ENCODE peak calls at places on chromosomes 2 and 18, in nine cellular contexts. One of them, this sample, is unnamed.

GRCh38 chr2:9675369-9676351 is 44.9 kb upstream of the YWHAQ start:
- DNase-seq in brain microvascular endothelial cell: peak
- DNase-seq in cardiac fibroblast: peak
- DNase-seq in GM03348: peak
- DNase-seq in NCI-H2081 treated with DMSO at 0.1 percent for 48 hours: no peak
- DNase-seq in LoVo: peak
- DNase-seq in fibroblast of mammary gland: peak
- DNase-seq in B cell: no peak
- DNase-seq in EL: peak
- DNase-seq in this sample: peak

GRCh38 chr2:68387408-68388350 is 22.6 kb downstream of the PLEK start:
- DNase-seq in brain microvascular endothelial cell: no peak
- DNase-seq in cardiac fibroblast: no peak
- DNase-seq in GM03348: no peak
- DNase-seq in NCI-H2081 treated with DMSO at 0.1 percent for 48 hours: no peak
- DNase-seq in LoVo: no peak
- DNase-seq in fibroblast of mammary gland: no peak
- DNase-seq in B cell: peak
- DNase-seq in EL: no peak
- DNase-seq in this sample: no peak

GRCh38 chr2:172285010-172285621 is 142.3 kb upstream of the ITGA6 start:
- DNase-seq in brain microvascular endothelial cell: peak
- DNase-seq in cardiac fibroblast: peak
- DNase-seq in GM03348: peak
- DNase-seq in NCI-H2081 treated with DMSO at 0.1 percent for 48 hours: no peak
- DNase-seq in LoVo: no peak
- DNase-seq in fibroblast of mammary gland: peak
- DNase-seq in B cell: no peak
- DNase-seq in EL: peak
- DNase-seq in this sample: peak

GRCh38 chr2:160609346-160609745 is 115.7 kb upstream of the RBMS1 start:
- DNase-seq in brain microvascular endothelial cell: no peak
- DNase-seq in cardiac fibroblast: no peak
- DNase-seq in GM03348: no peak
- DNase-seq in NCI-H2081 treated with DMSO at 0.1 percent for 48 hours: no peak
- DNase-seq in LoVo: no peak
- DNase-seq in fibroblast of mammary gland: peak
- DNase-seq in B cell: no peak
- DNase-seq in EL: no peak
- DNase-seq in this sample: peak

GRCh38 chr18:79640064-79640672 is 39.4 kb upstream of the CTDP1 start:
- DNase-seq in brain microvascular endothelial cell: no peak
- DNase-seq in cardiac fibroblast: no peak
- DNase-seq in GM03348: no peak
- DNase-seq in NCI-H2081 treated with DMSO at 0.1 percent for 48 hours: no peak
- DNase-seq in LoVo: no peak
- DNase-seq in fibroblast of mammary gland: no peak
- DNase-seq in B cell: peak
- DNase-seq in EL: no peak
- DNase-seq in this sample: no peak

GRCh38 chr2:231965118-231965517 is 3.6 kb downstream of the DIS3L2 start:
- DNase-seq in brain microvascular endothelial cell: no peak
- DNase-seq in cardiac fibroblast: no peak
- DNase-seq in GM03348: no peak
- DNase-seq in NCI-H2081 treated with DMSO at 0.1 percent for 48 hours: no peak
- DNase-seq in LoVo: no peak
- DNase-seq in fibroblast of mammary gland: no peak
- DNase-seq in B cell: no peak
- DNase-seq in EL: no peak
- DNase-seq in this sample: no peak

GRCh38 chr2:236691799-236692167 is 122.2 kb downstream of the ACKR3 start:
- DNase-seq in brain microvascular endothelial cell: no peak
- DNase-seq in cardiac fibroblast: no peak
- DNase-seq in GM03348: no peak
- DNase-seq in NCI-H2081 treated with DMSO at 0.1 percent for 48 hours: no peak
- DNase-seq in LoVo: no peak
- DNase-seq in fibroblast of mammary gland: no peak
- DNase-seq in B cell: no peak
- DNase-seq in EL: peak
- DNase-seq in this sample: no peak

GRCh38 chr2:116810071-116810470 is 1004.4 kb upstream of the DDX18 start:
- DNase-seq in brain microvascular endothelial cell: peak
- DNase-seq in cardiac fibroblast: peak
- DNase-seq in GM03348: no peak
- DNase-seq in NCI-H2081 treated with DMSO at 0.1 percent for 48 hours: no peak
- DNase-seq in LoVo: no peak
- DNase-seq in fibroblast of mammary gland: no peak
- DNase-seq in B cell: no peak
- DNase-seq in EL: no peak
- DNase-seq in this sample: no peak

GRCh38 chr2:73925853-73926492 is 707 bp upstream of the DGUOK start:
- DNase-seq in brain microvascular endothelial cell: no peak
- DNase-seq in cardiac fibroblast: no peak
- DNase-seq in GM03348: no peak
- DNase-seq in NCI-H2081 treated with DMSO at 0.1 percent for 48 hours: no peak
- DNase-seq in LoVo: peak
- DNase-seq in fibroblast of mammary gland: no peak
- DNase-seq in B cell: no peak
- DNase-seq in EL: no peak
- DNase-seq in this sample: no peak

GRCh38 chr2:203869610-203870042 is 2.1 kb downstream of the CTLA4 start:
- DNase-seq in brain microvascular endothelial cell: no peak
- DNase-seq in cardiac fibroblast: no peak
- DNase-seq in GM03348: no peak
- DNase-seq in NCI-H2081 treated with DMSO at 0.1 percent for 48 hours: no peak
- DNase-seq in LoVo: no peak
- DNase-seq in fibroblast of mammary gland: no peak
- DNase-seq in B cell: no peak
- DNase-seq in EL: no peak
- DNase-seq in this sample: no peak

GRCh38 chr18:13831864-13832508 is 8.0 kb downstream of the MC5R start:
- DNase-seq in brain microvascular endothelial cell: no peak
- DNase-seq in cardiac fibroblast: no peak
- DNase-seq in GM03348: no peak
- DNase-seq in NCI-H2081 treated with DMSO at 0.1 percent for 48 hours: no peak
- DNase-seq in LoVo: no peak
- DNase-seq in fibroblast of mammary gland: peak
- DNase-seq in B cell: no peak
- DNase-seq in EL: no peak
- DNase-seq in this sample: no peak

GRCh38 chr2:27154990-27155615 is 6.3 kb downstream of the TCF23 start:
- DNase-seq in brain microvascular endothelial cell: no peak
- DNase-seq in cardiac fibroblast: no peak
- DNase-seq in GM03348: no peak
- DNase-seq in NCI-H2081 treated with DMSO at 0.1 percent for 48 hours: no peak
- DNase-seq in LoVo: no peak
- DNase-seq in fibroblast of mammary gland: no peak
- DNase-seq in B cell: peak
- DNase-seq in EL: no peak
- DNase-seq in this sample: no peak

GRCh38 chr2:145044506-145044905 is 524.6 kb upstream of the ZEB2 start:
- DNase-seq in brain microvascular endothelial cell: no peak
- DNase-seq in cardiac fibroblast: no peak
- DNase-seq in GM03348: no peak
- DNase-seq in NCI-H2081 treated with DMSO at 0.1 percent for 48 hours: no peak
- DNase-seq in LoVo: no peak
- DNase-seq in fibroblast of mammary gland: no peak
- DNase-seq in B cell: no peak
- DNase-seq in EL: no peak
- DNase-seq in this sample: no peak

GRCh38 chr18:29892960-29893558 is 1149.5 kb downstream of the DSC3 start:
- DNase-seq in brain microvascular endothelial cell: no peak
- DNase-seq in cardiac fibroblast: peak
- DNase-seq in GM03348: peak
- DNase-seq in NCI-H2081 treated with DMSO at 0.1 percent for 48 hours: no peak
- DNase-seq in LoVo: peak
- DNase-seq in fibroblast of mammary gland: peak
- DNase-seq in B cell: no peak
- DNase-seq in EL: no peak
- DNase-seq in this sample: peak

GRCh38 chr2:168821577-168821976 is 19.1 kb downstream of the NOSTRIN start:
- DNase-seq in brain microvascular endothelial cell: no peak
- DNase-seq in cardiac fibroblast: no peak
- DNase-seq in GM03348: no peak
- DNase-seq in NCI-H2081 treated with DMSO at 0.1 percent for 48 hours: no peak
- DNase-seq in LoVo: no peak
- DNase-seq in fibroblast of mammary gland: no peak
- DNase-seq in B cell: no peak
- DNase-seq in EL: no peak
- DNase-seq in this sample: no peak

GRCh38 chr18:54983041-54983686 is 23.9 kb upstream of the CCDC68 start:
- DNase-seq in brain microvascular endothelial cell: peak
- DNase-seq in cardiac fibroblast: peak
- DNase-seq in GM03348: peak
- DNase-seq in NCI-H2081 treated with DMSO at 0.1 percent for 48 hours: peak
- DNase-seq in LoVo: peak
- DNase-seq in fibroblast of mammary gland: peak
- DNase-seq in B cell: peak
- DNase-seq in EL: peak
- DNase-seq in this sample: peak

GRCh38 chr2:101012706-101013181 is 10.7 kb downstream of the RPL31 start:
- DNase-seq in brain microvascular endothelial cell: peak
- DNase-seq in cardiac fibroblast: peak
- DNase-seq in GM03348: peak
- DNase-seq in NCI-H2081 treated with DMSO at 0.1 percent for 48 hours: no peak
- DNase-seq in LoVo: peak
- DNase-seq in fibroblast of mammary gland: peak
- DNase-seq in B cell: no peak
- DNase-seq in EL: peak
- DNase-seq in this sample: peak

GRCh38 chr2:63035686-63036085 is 14.9 kb upstream of the OTX1 start:
- DNase-seq in brain microvascular endothelial cell: no peak
- DNase-seq in cardiac fibroblast: no peak
- DNase-seq in GM03348: no peak
- DNase-seq in NCI-H2081 treated with DMSO at 0.1 percent for 48 hours: no peak
- DNase-seq in LoVo: no peak
- DNase-seq in fibroblast of mammary gland: no peak
- DNase-seq in B cell: no peak
- DNase-seq in EL: no peak
- DNase-seq in this sample: no peak

GRCh38 chr2:239544141-239544800 is 143.5 kb upstream of the HDAC4 start:
- DNase-seq in brain microvascular endothelial cell: no peak
- DNase-seq in cardiac fibroblast: no peak
- DNase-seq in GM03348: peak
- DNase-seq in NCI-H2081 treated with DMSO at 0.1 percent for 48 hours: no peak
- DNase-seq in LoVo: no peak
- DNase-seq in fibroblast of mammary gland: peak
- DNase-seq in B cell: no peak
- DNase-seq in EL: no peak
- DNase-seq in this sample: peak

GRCh38 chr2:147049888-147050446 is 794.9 kb upstream of the ACVR2A start:
- DNase-seq in brain microvascular endothelial cell: no peak
- DNase-seq in cardiac fibroblast: no peak
- DNase-seq in GM03348: no peak
- DNase-seq in NCI-H2081 treated with DMSO at 0.1 percent for 48 hours: no peak
- DNase-seq in LoVo: no peak
- DNase-seq in fibroblast of mammary gland: peak
- DNase-seq in B cell: no peak
- DNase-seq in EL: no peak
- DNase-seq in this sample: no peak

GRCh38 chr2:187187521-187187920 is 260.5 kb downstream of the CALCRL start:
- DNase-seq in brain microvascular endothelial cell: no peak
- DNase-seq in cardiac fibroblast: no peak
- DNase-seq in GM03348: no peak
- DNase-seq in NCI-H2081 treated with DMSO at 0.1 percent for 48 hours: no peak
- DNase-seq in LoVo: no peak
- DNase-seq in fibroblast of mammary gland: no peak
- DNase-seq in B cell: no peak
- DNase-seq in EL: no peak
- DNase-seq in this sample: no peak

GRCh38 chr2:232204457-232204931 is 174.1 kb upstream of the ALPP start:
- DNase-seq in brain microvascular endothelial cell: no peak
- DNase-seq in cardiac fibroblast: peak
- DNase-seq in GM03348: peak
- DNase-seq in NCI-H2081 treated with DMSO at 0.1 percent for 48 hours: no peak
- DNase-seq in LoVo: no peak
- DNase-seq in fibroblast of mammary gland: peak
- DNase-seq in B cell: no peak
- DNase-seq in EL: no peak
- DNase-seq in this sample: peak

GRCh38 chr2:10668402-10669012 is 21.3 kb downstream of the NOL10 start:
- DNase-seq in brain microvascular endothelial cell: peak
- DNase-seq in cardiac fibroblast: peak
- DNase-seq in GM03348: peak
- DNase-seq in NCI-H2081 treated with DMSO at 0.1 percent for 48 hours: peak
- DNase-seq in LoVo: peak
- DNase-seq in fibroblast of mammary gland: peak
- DNase-seq in B cell: no peak
- DNase-seq in EL: peak
- DNase-seq in this sample: peak

This sample was measured in AG10803.